ENCODE peak calls at places on chromosomes 12 and 14, in eight cellular contexts. J is OCI-LY7, U is hepatocyte, L is cardiac fibroblast, P is Peyer's patch, K is A549, S is neural crest cell, G is AG10803. H is an unnamed sample.

GRCh38 chr12:18320036-18320617 is 58.8 kb downstream of the PIK3C2G start:
- DNase-seq in J (peak; percentile 24), U (peak; percentile 61), L (peak; percentile 83), P (no peak), K (peak; percentile 73), S (peak; percentile 10), G (peak; percentile 91), H (peak; percentile 78)

GRCh38 chr14:61503167-61503801 is 181.9 kb downstream of the PRKCH start:
- DNase-seq in J (peak; percentile 94), U (no peak), L (peak; percentile 84), P (no peak), K (no peak), S (no peak), G (peak; percentile 43), H (no peak)

GRCh38 chr14:103232338-103232808 is 101.7 kb upstream of the EIF5 start:
- DNase-seq in J (no peak), U (no peak), L (no peak), P (peak; percentile 66), K (peak; percentile 47), S (no peak), G (no peak), H (peak; percentile 39)

GRCh38 chr12:83573676-83574075 is 887.0 kb downstream of the TMTC2 start:
- DNase-seq in J (no peak), U (peak; percentile 73), L (peak; percentile 4), P (no peak), K (peak; percentile 49), S (no peak), G (peak; percentile 16), H (no peak)

GRCh38 chr14:61749867-61750266 is 12.4 kb upstream of the SNAPC1 start:
- DNase-seq in J (no peak), U (peak; percentile 34), L (peak; percentile 21), P (no peak), K (peak; percentile 65), S (no peak), G (no peak), H (no peak)

GRCh38 chr12:63889236-63889635 is 44.7 kb downstream of the SRGAP1 start:
- DNase-seq in J (no peak), U (peak; percentile 19), L (peak; percentile 67), P (no peak), K (peak; percentile 43), S (no peak), G (peak; percentile 60), H (no peak)

GRCh38 chr12:125403145-125403789 is 338.0 kb downstream of the AACS start:
- DNase-seq in J (peak; percentile 81), U (peak; percentile 50), L (peak; percentile 21), P (no peak), K (peak; percentile 55), S (peak; percentile 28), G (peak; percentile 3), H (peak; percentile 62)

GRCh38 chr12:26786491-26787124 is 46.4 kb downstream of the ITPR2 start:
- DNase-seq in J (no peak), U (no peak), L (peak; percentile 57), P (no peak), K (no peak), S (no peak), G (no peak), H (no peak)

GRCh38 chr14:52079239-52079956 is 10.5 kb upstream of the NID2 start:
- DNase-seq in J (no peak), U (no peak), L (no peak), P (no peak), K (no peak), S (no peak), G (peak; percentile 49), H (no peak)

GRCh38 chr12:114655934-114656697 is 27.9 kb downstream of the TBX3 start:
- DNase-seq in J (no peak), U (peak; percentile 85), L (peak; percentile 90), P (no peak), K (peak; percentile 95), S (no peak), G (no peak), H (no peak)

GRCh38 chr14:22180045-22180444 is 409.0 kb downstream of the DAD1 start:
- DNase-seq in J (no peak), U (no peak), L (no peak), P (no peak), K (no peak), S (no peak), G (no peak), H (no peak)

DNA sequence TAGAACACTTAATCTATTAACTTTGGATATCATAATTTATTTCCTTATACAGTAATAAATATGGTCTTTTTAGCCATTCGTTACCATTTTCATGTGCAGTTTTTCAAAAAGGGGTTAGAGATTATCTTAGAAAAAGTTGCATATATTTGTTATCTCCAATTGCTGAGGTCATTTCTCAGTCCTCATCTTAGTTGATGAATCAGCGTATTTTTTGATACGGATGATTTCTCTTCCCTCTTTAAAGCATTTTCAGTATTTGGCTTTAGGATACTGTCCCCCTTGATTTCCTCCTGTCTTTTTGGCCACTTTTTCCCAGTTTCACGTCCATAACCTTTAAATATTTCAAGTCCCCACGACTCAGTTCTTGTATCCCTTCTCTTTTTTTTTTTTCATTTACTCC is 21.8 kb downstream of the DNAL1 start:
- DNase-seq in J (no peak), U (no peak), L (no peak), P (no peak), K (no peak), S (no peak), G (no peak), H (no peak)
- TF ChIP-seq CTCF in J (no peak), U (no peak), L (no peak), P (no peak), K (no peak), S (no peak), G (no peak), H (no peak)

GRCh38 chr12:70443274-70443673 is 77.2 kb downstream of the KCNMB4 start:
- DNase-seq in J (no peak), U (no peak), L (no peak), P (no peak), K (no peak), S (no peak), G (peak; percentile 5), H (no peak)
- TF ChIP-seq CTCF in J (no peak), U (no peak), L (no peak), P (no peak), K (no peak), S (no peak), G (no peak), H (no peak)

GRCh38 chr12:27817761-27818160 is 37.7 kb upstream of the MANSC4 start:
- DNase-seq in J (no peak), U (no peak), L (no peak), P (no peak), K (no peak), S (no peak), G (peak; percentile 6), H (no peak)

GRCh38 chr12:27814851-27815591 is 35.0 kb upstream of the MANSC4 start:
- DNase-seq in J (no peak), U (no peak), L (no peak), P (no peak), K (no peak), S (no peak), G (peak; percentile 42), H (no peak)

GRCh38 chr12:27821259-27821973 is 41.4 kb upstream of the MANSC4 start:
- DNase-seq in J (peak; percentile 83), U (peak; percentile 82), L (peak; percentile 81), P (peak; percentile 51), K (peak; percentile 80), S (peak; percentile 56), G (peak; percentile 74), H (peak; percentile 78)

GRCh38 chr12:27820564-27820963 is 40.5 kb upstream of the MANSC4 start:
- DNase-seq in J (no peak), U (no peak), L (no peak), P (no peak), K (no peak), S (no peak), G (no peak), H (no peak)

DNA sequence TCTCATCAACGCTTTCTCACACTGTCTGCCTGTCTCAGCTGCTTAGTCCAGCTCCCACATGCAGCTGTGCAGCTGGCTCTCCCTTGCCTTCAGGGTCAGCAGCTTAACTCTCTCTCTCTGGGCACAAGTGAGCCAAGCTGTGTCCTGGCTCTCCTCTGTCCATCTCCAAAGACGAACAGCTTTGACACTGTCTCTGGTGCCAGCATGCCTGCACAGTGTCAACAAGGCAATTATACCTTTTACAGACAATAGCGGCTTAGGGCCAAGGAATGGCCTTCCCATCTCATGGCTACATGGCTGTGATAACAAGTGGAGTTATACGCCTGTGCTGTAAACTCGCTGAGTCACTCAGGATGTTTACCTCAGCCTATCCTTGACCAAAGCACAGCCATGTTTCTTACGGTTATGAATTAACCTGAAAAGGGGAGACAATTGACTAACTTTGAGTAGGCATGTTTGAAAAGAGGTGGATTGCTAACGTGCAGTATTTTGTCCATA is 38.4 kb upstream of the MANSC4 start:
- DNase-seq in J (no peak), U (no peak), L (peak; percentile 13), P (no peak), K (no peak), S (no peak), G (no peak), H (no peak)
- TF ChIP-seq CTCF in J (no peak), U (no peak), L (no peak), P (no peak), K (no peak), S (no peak), G (no peak), H (no peak)

DNA sequence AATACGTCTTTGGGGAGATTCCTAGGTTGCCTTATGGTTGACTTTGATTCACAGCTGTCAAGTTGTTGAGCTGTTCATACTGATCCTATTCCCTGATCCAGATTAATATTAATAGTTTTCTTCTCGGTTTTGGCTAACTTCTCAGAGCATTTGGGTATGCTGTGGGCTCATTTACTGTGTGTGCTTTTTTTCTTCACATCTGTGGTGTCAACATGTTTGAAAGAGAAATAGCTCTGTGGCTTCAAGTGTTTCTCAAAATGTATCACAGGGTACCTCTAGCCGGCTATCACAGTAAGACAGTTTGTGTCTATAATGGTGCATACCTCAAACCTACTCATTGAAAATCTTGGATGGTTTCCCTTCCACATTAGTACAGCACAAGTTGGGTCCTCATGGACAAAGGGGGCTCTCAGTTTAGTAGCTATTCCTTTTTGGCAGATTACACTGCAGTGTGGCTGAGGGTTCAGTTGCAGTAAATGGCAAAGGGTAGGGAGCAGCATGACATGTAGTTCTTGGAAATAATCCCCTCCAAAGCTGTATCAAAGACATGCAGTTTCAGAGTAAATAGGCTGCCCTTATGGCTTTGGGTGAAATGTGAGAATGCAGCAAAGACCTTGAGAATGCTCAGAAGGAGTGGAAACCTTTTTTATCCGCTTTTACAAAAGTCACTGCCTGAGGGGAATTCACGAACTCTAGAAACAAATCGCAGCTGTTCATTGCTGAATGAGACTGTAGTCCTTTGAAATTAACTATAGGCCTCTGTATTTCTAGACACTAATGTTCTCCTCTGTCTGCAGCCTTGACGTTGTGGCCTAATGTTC is 102.4 kb upstream of the ATF1 start:
- DNase-seq in J (no peak), U (no peak), L (no peak), P (no peak), K (no peak), S (no peak), G (no peak), H (no peak)
- TF ChIP-seq CTCF in J (no peak), U (no peak), L (no peak), P (no peak), K (no peak), S (no peak), G (no peak), H (no peak)